ENCODE peak calls at places on chromosomes 6 and 20, in six cellular contexts. Y is astrocyte, N is OCI-LY7, G is RWPE1, Q is AG09309, P is endothelial cell. F is an unnamed sample.

GRCh38 chr20:45039470-45039811 is 61.5 kb downstream of the KCNS1 start:
- DNase-seq in Q (no peak), Y (no peak), P (no peak), N (peak), G (no peak), F (no peak)

GRCh38 chr6:89977808-89978748 is 83.8 kb downstream of the GJA10 start:
- DNase-seq in Q (peak), P (no peak), G (no peak), Y (peak), N (no peak), F (no peak)

GRCh38 chr6:127484207-127484858 is 25.1 kb upstream of the KIAA0408 start:
- DNase-seq in N (peak), Y (peak), Q (no peak), G (peak), P (no peak), F (no peak)

GRCh38 chr20:43662943-43663655 is 3.8 kb upstream of the MYBL2 start:
- DNase-seq in G (peak), N (no peak), P (no peak), Q (no peak), Y (no peak), F (no peak)

GRCh38 chr6:108597601-108598315 is 37.0 kb downstream of the FOXO3 start:
- DNase-seq in P (no peak), Y (no peak), G (no peak), N (peak), Q (no peak), F (no peak)

GRCh38 chr20:45972500-45973183 is 639 bp upstream of the ZNF335 start:
- DNase-seq in N (no peak), Y (no peak), G (peak), Q (no peak), P (no peak), F (no peak)

GRCh38 chr20:4152696-4153235 is 137.4 kb upstream of the RNF24 start:
- DNase-seq in N (no peak), Q (no peak), Y (peak), G (no peak), P (no peak), F (no peak)

GRCh38 chr20:9903048-9903651 is 64.3 kb upstream of the PAK5 start:
- DNase-seq in Q (no peak), N (peak), Y (no peak), G (no peak), P (peak), F (no peak)

GRCh38 chr20:13868331-13868730 is 83.5 kb downstream of the NDUFAF5 start:
- DNase-seq in Y (peak), N (no peak), Q (peak), G (no peak), P (no peak), F (no peak)

GRCh38 chr6:22709804-22710203 is 140.4 kb downstream of the HDGFL1 start:
- DNase-seq in G (no peak), Y (no peak), Q (no peak), N (no peak), P (no peak), F (no peak)

GRCh38 chr20:42749548-42749947 is 440.2 kb downstream of the PTPRT start:
- DNase-seq in Q (no peak), G (no peak), N (no peak), Y (no peak), P (no peak), F (no peak)

GRCh38 chr6:106591111-106591825 is 38.0 kb downstream of the RTN4IP1 start:
- DNase-seq in G (no peak), N (no peak), P (no peak), Y (peak), Q (peak), F (no peak)

GRCh38 chr6:17397764-17398194 is 4.4 kb downstream of the CAP2 start:
- DNase-seq in N (no peak), P (no peak), G (no peak), Y (peak), Q (no peak), F (no peak)

GRCh38 chr6:36029464-36029863 is 1.9 kb downstream of the MAPK14 start:
- DNase-seq in P (no peak), G (no peak), Y (peak), N (no peak), Q (peak), F (no peak)

GRCh38 chr20:3436864-3437574 is 29.6 kb upstream of the DNAAF9 start:
- DNase-seq in Y (no peak), N (no peak), Q (no peak), P (no peak), G (no peak), F (no peak)

GRCh38 chr6:43916924-43917877 is 147.2 kb downstream of the VEGFA start:
- DNase-seq in G (no peak), N (no peak), Q (peak), Y (no peak), P (no peak), F (no peak)

GRCh38 chr6:93059911-93060310 is 359.4 kb downstream of the EPHA7 start:
- DNase-seq in Q (no peak), N (no peak), G (no peak), Y (no peak), P (no peak), F (no peak)

GRCh38 chr6:81575446-81575845 is 177.0 kb downstream of the TENT5A start:
- DNase-seq in G (no peak), P (no peak), N (no peak), Y (no peak), Q (peak), F (no peak)

GRCh38 chr20:20227013-20227571 is 140.8 kb upstream of the INSM1 start:
- DNase-seq in G (no peak), P (no peak), Y (no peak), N (no peak), Q (no peak), F (no peak)

GRCh38 chr6:44430322-44430721 is 42.8 kb downstream of the CDC5L start:
- DNase-seq in Y (peak), Q (no peak), G (no peak), N (no peak), P (no peak), F (no peak)

GRCh38 chr6:43608310-43608763 is 20.7 kb downstream of the GTPBP2 start:
- DNase-seq in Q (no peak), N (peak), G (peak), P (peak), Y (peak), F (peak)

GRCh38 chr20:21613512-21613911 is 92.0 kb upstream of the PAX1 start:
- DNase-seq in Y (no peak), N (no peak), G (no peak), P (no peak), Q (no peak), F (no peak)

GRCh38 chr20:8656335-8656734 is 412.6 kb upstream of the PLCB4 start:
- DNase-seq in N (no peak), P (no peak), G (no peak), Y (peak), Q (no peak), F (no peak)

GRCh38 chr6:57075092-57075491 is 14.9 kb upstream of the ZNF451 start:
- DNase-seq in N (no peak), Y (no peak), G (no peak), P (no peak), Q (no peak), F (no peak)

GRCh38 chr6:33116417-33116816 is 40.6 kb downstream of the HLA-DPB1 start:
- DNase-seq in G (no peak), N (no peak), P (no peak), Y (no peak), Q (no peak), F (no peak)

GRCh38 chr6:56291278-56291917 is 44.0 kb upstream of the COL21A1 start:
- DNase-seq in Q (no peak), N (no peak), G (no peak), Y (no peak), P (no peak), F (no peak)

GRCh38 chr20:53660078-53660909 is 66.7 kb upstream of the ZNF217 start:
- DNase-seq in N (peak), P (no peak), G (no peak), Q (no peak), Y (no peak), F (peak)

GRCh38 chr6:15661815-15662245 is 998 bp downstream of the DTNBP1 start:
- DNase-seq in G (peak), P (no peak), Y (no peak), Q (no peak), N (peak), F (no peak)

GRCh38 chr6:12298017-12298958 is 8.1 kb downstream of the EDN1 start:
- DNase-seq in N (no peak), Y (no peak), P (no peak), Q (no peak), G (no peak), F (no peak)

GRCh38 chr6:112384511-112384910 is 37.4 kb downstream of the RFPL4B start:
- DNase-seq in P (no peak), Y (peak), Q (no peak), G (no peak), N (no peak), F (no peak)

GRCh38 chr6:15755555-15755954 is 92.7 kb upstream of the DTNBP1 start:
- DNase-seq in P (no peak), Y (peak), Q (peak), G (no peak), N (no peak), F (no peak)

GRCh38 chr20:38112943-38113294 is 52.2 kb downstream of the TGM2 start:
- DNase-seq in P (no peak), G (no peak), Q (no peak), N (no peak), Y (no peak), F (no peak)

GRCh38 chr20:38112249-38112942 is 52.7 kb downstream of the TGM2 start:
- DNase-seq in G (no peak), Y (no peak), Q (no peak), P (no peak), N (no peak), F (no peak)

GRCh38 chr20:38114353-38114791 is 50.7 kb downstream of the TGM2 start:
- DNase-seq in Y (peak), G (no peak), Q (no peak), P (no peak), N (no peak), F (no peak)

GRCh38 chr20:38115205-38115604 is 49.9 kb downstream of the TGM2 start:
- DNase-seq in G (no peak), P (no peak), N (no peak), Y (no peak), Q (no peak), F (no peak)

GRCh38 chr20:38113401-38114325 is 51.4 kb downstream of the TGM2 start:
- DNase-seq in G (peak), N (peak), P (peak), Y (no peak), Q (no peak), F (no peak)
- TF ChIP-seq CTCF in G (no peak), N (peak), P (peak), Y (peak), Q (peak), F (no peak)

DNA sequence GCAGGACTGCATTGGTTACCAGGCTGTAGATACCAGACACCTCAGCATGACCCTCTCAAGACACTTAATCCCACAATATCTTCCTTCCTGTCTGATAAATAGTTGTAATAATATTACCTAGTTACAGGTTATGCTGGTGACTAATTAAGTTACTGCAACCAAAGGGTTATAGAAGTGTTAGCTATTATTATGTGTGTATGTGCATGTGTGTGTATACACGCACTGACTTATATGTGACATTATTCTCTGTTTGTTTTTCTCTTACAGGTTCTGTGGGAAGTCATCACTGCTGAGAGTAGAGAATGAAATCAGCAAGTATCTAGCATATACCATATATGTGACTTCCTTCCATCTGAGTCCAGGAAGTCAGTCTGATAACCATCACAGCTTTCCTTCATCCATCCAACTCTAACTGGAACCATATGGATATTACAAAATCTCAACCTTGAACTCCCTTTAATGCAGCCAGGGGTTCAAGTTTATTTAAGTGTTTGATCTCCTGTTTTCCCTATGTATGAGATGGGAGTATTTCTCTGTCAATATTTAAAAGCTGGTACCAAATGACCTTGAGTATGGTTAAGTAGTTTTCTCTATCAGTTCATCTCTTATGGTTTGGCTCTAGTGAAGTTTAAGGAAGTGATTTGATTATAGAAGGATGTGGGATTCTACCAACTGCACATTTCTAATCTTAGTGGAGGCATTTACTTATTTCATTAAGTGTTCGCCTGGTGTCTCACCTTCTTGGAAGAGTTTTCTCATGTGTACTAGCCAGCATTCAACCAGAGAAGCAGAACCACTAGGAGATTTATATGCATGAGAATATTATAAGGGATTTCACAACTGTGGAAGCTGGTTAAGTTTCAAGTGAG is 313.2 kb downstream of the HIVEP2 start:
- DNase-seq in N (no peak), G (no peak), P (no peak), Q (no peak), Y (peak), F (no peak)
- TF ChIP-seq CTCF in N (no peak), G (no peak), P (no peak), Q (no peak), Y (no peak), F (no peak)

GRCh38 chr6:25489399-25489798 is 162.6 kb upstream of the SCGN start:
- DNase-seq in Y (no peak), Q (no peak), P (no peak), G (no peak), N (peak), F (no peak)
- TF ChIP-seq CTCF in Y (no peak), Q (no peak), P (no peak), G (no peak), N (no peak), F (no peak)

GRCh38 chr6:21668794-21669193 is 75.2 kb downstream of the SOX4 start:
- DNase-seq in Y (no peak), N (no peak), Q (no peak), G (no peak), P (no peak), F (no peak)
- TF ChIP-seq CTCF in Y (no peak), N (no peak), Q (no peak), G (no peak), P (no peak), F (no peak)

GRCh38 chr20:2249935-2250334 is 45.9 kb upstream of the TGM3 start:
- DNase-seq in Q (no peak), Y (no peak), P (no peak), N (no peak), G (no peak), F (no peak)

GRCh38 chr20:2254333-2254732 is 41.5 kb upstream of the TGM3 start:
- DNase-seq in P (no peak), N (no peak), G (no peak), Q (no peak), Y (no peak), F (no peak)

GRCh38 chr20:2256132-2256531 is 39.7 kb upstream of the TGM3 start:
- DNase-seq in Y (no peak), Q (no peak), N (no peak), P (no peak), G (no peak), F (no peak)

GRCh38 chr20:2248837-2249236 is 47.0 kb upstream of the TGM3 start:
- DNase-seq in G (no peak), P (no peak), Y (no peak), N (no peak), Q (no peak), F (no peak)

GRCh38 chr20:2252419-2253060 is 43.3 kb upstream of the TGM3 start:
- DNase-seq in P (no peak), N (no peak), G (no peak), Y (no peak), Q (no peak), F (no peak)
- TF ChIP-seq CTCF in P (no peak), N (no peak), G (no peak), Y (no peak), Q (no peak), F (no peak)

DNA sequence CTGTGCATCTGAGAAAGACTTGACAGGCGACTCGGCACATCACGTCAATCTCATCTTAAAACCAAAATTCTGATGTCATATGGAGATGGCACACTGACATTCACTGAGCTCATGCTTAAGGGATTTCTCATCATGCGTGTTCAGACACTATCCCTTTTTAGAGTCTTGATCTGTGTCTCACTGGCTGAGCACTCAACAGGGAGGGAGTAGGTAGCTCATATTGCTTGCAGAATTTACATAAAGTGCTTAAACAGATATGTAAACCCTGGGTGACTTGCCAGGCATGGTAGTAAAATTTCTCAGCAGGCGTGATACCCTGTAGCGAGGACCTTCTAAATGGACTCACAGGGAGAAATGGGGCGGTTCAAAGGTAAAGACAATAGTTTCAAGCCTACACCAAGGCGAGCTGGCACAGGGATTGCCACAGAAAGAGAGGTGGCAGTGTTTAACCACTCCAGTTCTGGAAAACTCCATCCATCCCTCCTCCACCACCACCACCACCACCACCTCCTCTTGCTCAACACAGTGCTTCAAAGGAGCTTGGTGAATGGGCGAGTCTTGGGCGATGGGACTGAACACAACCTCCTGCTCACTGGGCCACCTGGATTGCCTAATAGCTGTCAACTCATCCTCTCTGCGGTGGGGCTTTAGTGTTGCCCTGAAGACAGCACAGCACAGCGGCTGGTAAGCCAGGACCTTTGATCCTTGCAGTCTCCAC is 330.4 kb downstream of the TFAP2A start:
- DNase-seq in P (no peak), N (no peak), Y (no peak), G (peak), Q (no peak), F (no peak)
- TF ChIP-seq CTCF in P (no peak), N (no peak), Y (no peak), G (no peak), Q (no peak), F (no peak)

GRCh38 chr20:49045440-49046086 is 549 bp upstream of the CSE1L start:
- DNase-seq in N (peak), Y (no peak), P (peak), Q (no peak), G (no peak), F (no peak)

GRCh38 chr20:49043000-49043399 is 3.1 kb upstream of the CSE1L start:
- DNase-seq in P (no peak), Y (no peak), N (no peak), G (peak), Q (no peak), F (no peak)

GRCh38 chr20:49046087-49046900 is at the start of gene CSE1L:
- DNase-seq in Q (peak), N (peak), G (peak), P (peak), Y (peak), F (peak)
- TF ChIP-seq CTCF in Q (peak), N (no peak), G (no peak), P (no peak), Y (no peak), F (no peak)

GRCh38 chr20:51711426-51711825 is 56.8 kb downstream of the ATP9A start:
- DNase-seq in Y (no peak), P (no peak), Q (no peak), N (no peak), G (no peak), F (no peak)

GRCh38 chr20:51713213-51713598 is 55.0 kb downstream of the ATP9A start:
- DNase-seq in P (no peak), N (no peak), G (no peak), Y (no peak), Q (no peak), F (no peak)

GRCh38 chr20:51710503-51710902 is 57.7 kb downstream of the ATP9A start:
- DNase-seq in Y (no peak), N (no peak), G (no peak), Q (no peak), P (no peak), F (no peak)

GRCh38 chr20:51715028-51715872 is 52.9 kb downstream of the ATP9A start:
- DNase-seq in Q (no peak), G (no peak), Y (no peak), P (no peak), N (no peak), F (no peak)

GRCh38 chr20:51712501-51713212 is 55.5 kb downstream of the ATP9A start:
- DNase-seq in Q (no peak), N (no peak), G (peak), Y (peak), P (peak), F (no peak)
- TF ChIP-seq CTCF in Q (peak), N (peak), G (no peak), Y (peak), P (peak), F (no peak)

F was measured in CD4-positive, alpha-beta T cell.